ENCODE peak calls at places on chromosomes 16 and 17, in ten cellular contexts. One of them, this sample, is unnamed.

GRCh38 chr17:17528101-17528500 is 31.9 kb upstream of the RASD1 start:
- DNase-seq in effector CD4-positive, alpha-beta T cell: no peak
- DNase-seq in SW 1271: no peak
- DNase-seq in NCI-H510A treated with DMSO at 0.1 percent for 48 hours: no peak
- DNase-seq in natural killer cell treated with Interleukin-12 subunit alpha and Interleukin-12 subunit beta and Interleukin-15 and Interleukin-18, amount 100 ng/mL, for 72 hours: no peak
- DNase-seq in progenitor cell of endocrine pancreas: no peak
- DNase-seq in dorsolateral prefrontal cortex: no peak
- DNase-seq in foreskin melanocyte: no peak
- DNase-seq in T-helper 1 cell: no peak
- DNase-seq in aorta: no peak
- DNase-seq in this sample: no peak

GRCh38 chr16:1194665-1195392 is 30.2 kb downstream of the TPSG1 start:
- DNase-seq in effector CD4-positive, alpha-beta T cell: no peak
- DNase-seq in SW 1271: no peak
- DNase-seq in NCI-H510A treated with DMSO at 0.1 percent for 48 hours: no peak
- DNase-seq in natural killer cell treated with Interleukin-12 subunit alpha and Interleukin-12 subunit beta and Interleukin-15 and Interleukin-18, amount 100 ng/mL, for 72 hours: no peak
- DNase-seq in progenitor cell of endocrine pancreas: peak
- DNase-seq in dorsolateral prefrontal cortex: no peak
- DNase-seq in foreskin melanocyte: no peak
- DNase-seq in T-helper 1 cell: no peak
- DNase-seq in aorta: no peak
- DNase-seq in this sample: no peak

GRCh38 chr16:81401035-81401950 is 43.3 kb upstream of the CMIP start:
- DNase-seq in effector CD4-positive, alpha-beta T cell: no peak
- DNase-seq in SW 1271: no peak
- DNase-seq in NCI-H510A treated with DMSO at 0.1 percent for 48 hours: no peak
- DNase-seq in natural killer cell treated with Interleukin-12 subunit alpha and Interleukin-12 subunit beta and Interleukin-15 and Interleukin-18, amount 100 ng/mL, for 72 hours: no peak
- DNase-seq in progenitor cell of endocrine pancreas: no peak
- DNase-seq in dorsolateral prefrontal cortex: no peak
- DNase-seq in foreskin melanocyte: peak
- DNase-seq in T-helper 1 cell: no peak
- DNase-seq in aorta: no peak
- DNase-seq in this sample: peak

GRCh38 chr16:22844426-22844825 is 30.5 kb downstream of the HS3ST2 start:
- DNase-seq in effector CD4-positive, alpha-beta T cell: no peak
- DNase-seq in SW 1271: no peak
- DNase-seq in NCI-H510A treated with DMSO at 0.1 percent for 48 hours: no peak
- DNase-seq in natural killer cell treated with Interleukin-12 subunit alpha and Interleukin-12 subunit beta and Interleukin-15 and Interleukin-18, amount 100 ng/mL, for 72 hours: no peak
- DNase-seq in progenitor cell of endocrine pancreas: no peak
- DNase-seq in dorsolateral prefrontal cortex: no peak
- DNase-seq in foreskin melanocyte: no peak
- DNase-seq in T-helper 1 cell: no peak
- DNase-seq in aorta: no peak
- DNase-seq in this sample: no peak

GRCh38 chr17:38960402-38960801 is 6.8 kb downstream of the FBXO47 start:
- DNase-seq in effector CD4-positive, alpha-beta T cell: no peak
- DNase-seq in SW 1271: no peak
- DNase-seq in NCI-H510A treated with DMSO at 0.1 percent for 48 hours: no peak
- DNase-seq in natural killer cell treated with Interleukin-12 subunit alpha and Interleukin-12 subunit beta and Interleukin-15 and Interleukin-18, amount 100 ng/mL, for 72 hours: no peak
- DNase-seq in progenitor cell of endocrine pancreas: no peak
- DNase-seq in dorsolateral prefrontal cortex: no peak
- DNase-seq in foreskin melanocyte: no peak
- DNase-seq in T-helper 1 cell: no peak
- DNase-seq in aorta: no peak
- DNase-seq in this sample: no peak

GRCh38 chr17:58332720-58333395 is 4.3 kb upstream of the TSPOAP1 start:
- DNase-seq in effector CD4-positive, alpha-beta T cell: no peak
- DNase-seq in SW 1271: no peak
- DNase-seq in NCI-H510A treated with DMSO at 0.1 percent for 48 hours: no peak
- DNase-seq in natural killer cell treated with Interleukin-12 subunit alpha and Interleukin-12 subunit beta and Interleukin-15 and Interleukin-18, amount 100 ng/mL, for 72 hours: no peak
- DNase-seq in progenitor cell of endocrine pancreas: no peak
- DNase-seq in dorsolateral prefrontal cortex: no peak
- DNase-seq in foreskin melanocyte: no peak
- DNase-seq in T-helper 1 cell: no peak
- DNase-seq in aorta: no peak
- DNase-seq in this sample: no peak

GRCh38 chr17:10769840-10770239 is 34.1 kb downstream of the TMEM238L start:
- DNase-seq in effector CD4-positive, alpha-beta T cell: no peak
- DNase-seq in SW 1271: no peak
- DNase-seq in NCI-H510A treated with DMSO at 0.1 percent for 48 hours: no peak
- DNase-seq in natural killer cell treated with Interleukin-12 subunit alpha and Interleukin-12 subunit beta and Interleukin-15 and Interleukin-18, amount 100 ng/mL, for 72 hours: no peak
- DNase-seq in progenitor cell of endocrine pancreas: no peak
- DNase-seq in dorsolateral prefrontal cortex: no peak
- DNase-seq in foreskin melanocyte: no peak
- DNase-seq in T-helper 1 cell: no peak
- DNase-seq in aorta: no peak
- DNase-seq in this sample: no peak

GRCh38 chr17:7263801-7264078 is 1.5 kb upstream of the CLDN7 start:
- DNase-seq in effector CD4-positive, alpha-beta T cell: no peak
- DNase-seq in SW 1271: no peak
- DNase-seq in NCI-H510A treated with DMSO at 0.1 percent for 48 hours: no peak
- DNase-seq in natural killer cell treated with Interleukin-12 subunit alpha and Interleukin-12 subunit beta and Interleukin-15 and Interleukin-18, amount 100 ng/mL, for 72 hours: no peak
- DNase-seq in progenitor cell of endocrine pancreas: no peak
- DNase-seq in dorsolateral prefrontal cortex: no peak
- DNase-seq in foreskin melanocyte: no peak
- DNase-seq in T-helper 1 cell: no peak
- DNase-seq in aorta: no peak
- DNase-seq in this sample: no peak

GRCh38 chr16:22300427-22301071 is 3.3 kb downstream of the POLR3E start:
- DNase-seq in effector CD4-positive, alpha-beta T cell: no peak
- DNase-seq in SW 1271: no peak
- DNase-seq in NCI-H510A treated with DMSO at 0.1 percent for 48 hours: peak
- DNase-seq in natural killer cell treated with Interleukin-12 subunit alpha and Interleukin-12 subunit beta and Interleukin-15 and Interleukin-18, amount 100 ng/mL, for 72 hours: no peak
- DNase-seq in progenitor cell of endocrine pancreas: no peak
- DNase-seq in dorsolateral prefrontal cortex: peak
- DNase-seq in foreskin melanocyte: peak
- DNase-seq in T-helper 1 cell: peak
- DNase-seq in aorta: peak
- DNase-seq in this sample: peak

GRCh38 chr17:67477687-67478086 is 100.6 kb downstream of the PITPNC1 start:
- DNase-seq in effector CD4-positive, alpha-beta T cell: peak
- DNase-seq in SW 1271: no peak
- DNase-seq in NCI-H510A treated with DMSO at 0.1 percent for 48 hours: no peak
- DNase-seq in natural killer cell treated with Interleukin-12 subunit alpha and Interleukin-12 subunit beta and Interleukin-15 and Interleukin-18, amount 100 ng/mL, for 72 hours: peak
- DNase-seq in progenitor cell of endocrine pancreas: no peak
- DNase-seq in dorsolateral prefrontal cortex: no peak
- DNase-seq in foreskin melanocyte: no peak
- DNase-seq in T-helper 1 cell: peak
- DNase-seq in aorta: no peak
- DNase-seq in this sample: no peak

GRCh38 chr16:29231231-29231630 is 175.3 kb downstream of the NPIPB11 start:
- DNase-seq in effector CD4-positive, alpha-beta T cell: no peak
- DNase-seq in SW 1271: no peak
- DNase-seq in NCI-H510A treated with DMSO at 0.1 percent for 48 hours: no peak
- DNase-seq in natural killer cell treated with Interleukin-12 subunit alpha and Interleukin-12 subunit beta and Interleukin-15 and Interleukin-18, amount 100 ng/mL, for 72 hours: no peak
- DNase-seq in progenitor cell of endocrine pancreas: no peak
- DNase-seq in dorsolateral prefrontal cortex: no peak
- DNase-seq in foreskin melanocyte: no peak
- DNase-seq in T-helper 1 cell: no peak
- DNase-seq in aorta: no peak
- DNase-seq in this sample: no peak

GRCh38 chr17:64019486-64020067 is 856 bp downstream of the ICAM2 start:
- DNase-seq in effector CD4-positive, alpha-beta T cell: no peak
- DNase-seq in SW 1271: no peak
- DNase-seq in NCI-H510A treated with DMSO at 0.1 percent for 48 hours: no peak
- DNase-seq in natural killer cell treated with Interleukin-12 subunit alpha and Interleukin-12 subunit beta and Interleukin-15 and Interleukin-18, amount 100 ng/mL, for 72 hours: no peak
- DNase-seq in progenitor cell of endocrine pancreas: no peak
- DNase-seq in dorsolateral prefrontal cortex: no peak
- DNase-seq in foreskin melanocyte: no peak
- DNase-seq in T-helper 1 cell: peak
- DNase-seq in aorta: no peak
- DNase-seq in this sample: no peak

This sample was measured in SK-MEL-5.